ENCODE peak calls at places on chromosome X, in eight cellular contexts. One of them, this sample, is unnamed.

GRCh38 chrX:13180807-13181206 is 136.4 kb upstream of the FAM9C start:
- DNase-seq in type B pancreatic cell: no peak
- DNase-seq in cardiac muscle cell: peak; percentile 82
- DNase-seq in lower lobe of right lung: no peak
- DNase-seq in HFFc6: peak; percentile 45
- DNase-seq in psoas muscle: no peak
- DNase-seq in AG10803: peak; percentile 64
- DNase-seq in osteocyte: no peak
- DNase-seq in this sample: no peak

GRCh38 chrX:105823092-105823454 is 734 bp downstream of the NRK start:
- DNase-seq in psoas muscle: no peak
- DNase-seq in AG10803: no peak
- DNase-seq in type B pancreatic cell: no peak
- DNase-seq in osteocyte: no peak
- DNase-seq in cardiac muscle cell: no peak
- DNase-seq in HFFc6: no peak
- DNase-seq in lower lobe of right lung: no peak
- DNase-seq in this sample: no peak

GRCh38 chrX:154002215-154002719 is 17.4 kb downstream of the IRAK1 start:
- DNase-seq in lower lobe of right lung: peak; percentile 70
- DNase-seq in cardiac muscle cell: peak; percentile 44
- DNase-seq in type B pancreatic cell: no peak
- DNase-seq in osteocyte: no peak
- DNase-seq in HFFc6: peak; percentile 25
- DNase-seq in AG10803: peak; percentile 86
- DNase-seq in psoas muscle: peak; percentile 50
- DNase-seq in this sample: peak; percentile 81

GRCh38 chrX:154121207-154121606 is 22.8 kb upstream of the OPN1LW start:
- DNase-seq in type B pancreatic cell: no peak
- DNase-seq in AG10803: no peak
- DNase-seq in psoas muscle: no peak
- DNase-seq in HFFc6: no peak
- DNase-seq in lower lobe of right lung: no peak
- DNase-seq in cardiac muscle cell: no peak
- DNase-seq in osteocyte: no peak
- DNase-seq in this sample: no peak

GRCh38 chrX:36963852-36964251 is 44.3 kb upstream of the FAM47C start:
- DNase-seq in osteocyte: no peak
- DNase-seq in AG10803: no peak
- DNase-seq in HFFc6: no peak
- DNase-seq in lower lobe of right lung: no peak
- DNase-seq in cardiac muscle cell: no peak
- DNase-seq in psoas muscle: no peak
- DNase-seq in type B pancreatic cell: no peak
- DNase-seq in this sample: no peak

GRCh38 chrX:13774696-13775095 is 40.1 kb downstream of the OFD1 start:
- DNase-seq in cardiac muscle cell: no peak
- DNase-seq in psoas muscle: no peak
- DNase-seq in AG10803: no peak
- DNase-seq in HFFc6: no peak
- DNase-seq in lower lobe of right lung: no peak
- DNase-seq in type B pancreatic cell: no peak
- DNase-seq in osteocyte: no peak
- DNase-seq in this sample: no peak

GRCh38 chrX:46805270-46805669 is 31.6 kb upstream of the RP2 start:
- DNase-seq in AG10803: no peak
- DNase-seq in lower lobe of right lung: no peak
- DNase-seq in HFFc6: no peak
- DNase-seq in cardiac muscle cell: no peak
- DNase-seq in osteocyte: no peak
- DNase-seq in psoas muscle: no peak
- DNase-seq in type B pancreatic cell: no peak
- DNase-seq in this sample: no peak

GRCh38 chrX:74248889-74249288 is 55.1 kb upstream of the ZCCHC13 start:
- DNase-seq in osteocyte: no peak
- DNase-seq in psoas muscle: no peak
- DNase-seq in AG10803: peak; percentile 8
- DNase-seq in type B pancreatic cell: no peak
- DNase-seq in lower lobe of right lung: no peak
- DNase-seq in HFFc6: no peak
- DNase-seq in cardiac muscle cell: peak; percentile 52
- DNase-seq in this sample: no peak

GRCh38 chrX:140342410-140342809 is 162.5 kb downstream of the SOX3 start:
- DNase-seq in type B pancreatic cell: no peak
- DNase-seq in osteocyte: no peak
- DNase-seq in cardiac muscle cell: no peak
- DNase-seq in psoas muscle: no peak
- DNase-seq in AG10803: no peak
- DNase-seq in HFFc6: no peak
- DNase-seq in lower lobe of right lung: no peak
- DNase-seq in this sample: no peak

GRCh38 chrX:11210397-11210796 is 82.8 kb upstream of the AMELX start:
- DNase-seq in psoas muscle: no peak
- DNase-seq in AG10803: peak; percentile 41
- DNase-seq in cardiac muscle cell: peak; percentile 10
- DNase-seq in osteocyte: no peak
- DNase-seq in type B pancreatic cell: no peak
- DNase-seq in lower lobe of right lung: no peak
- DNase-seq in HFFc6: no peak
- DNase-seq in this sample: no peak

GRCh38 chrX:13078739-13079444 is 34.5 kb upstream of the FAM9C start:
- DNase-seq in AG10803: peak; percentile 84
- DNase-seq in type B pancreatic cell: no peak
- DNase-seq in psoas muscle: peak; percentile 26
- DNase-seq in cardiac muscle cell: peak; percentile 85
- DNase-seq in osteocyte: peak; percentile 87
- DNase-seq in lower lobe of right lung: no peak
- DNase-seq in HFFc6: peak; percentile 60
- DNase-seq in this sample: peak; percentile 48

GRCh38 chrX:65993915-65994460 is 45.9 kb downstream of the VSIG4 start:
- DNase-seq in lower lobe of right lung: no peak
- DNase-seq in type B pancreatic cell: no peak
- DNase-seq in psoas muscle: no peak
- DNase-seq in HFFc6: no peak
- DNase-seq in AG10803: no peak
- DNase-seq in osteocyte: no peak
- DNase-seq in cardiac muscle cell: no peak
- DNase-seq in this sample: no peak

GRCh38 chrX:65997978-65998717 is 41.7 kb downstream of the VSIG4 start:
- DNase-seq in osteocyte: no peak
- DNase-seq in AG10803: no peak
- DNase-seq in lower lobe of right lung: peak; percentile 54
- DNase-seq in type B pancreatic cell: no peak
- DNase-seq in cardiac muscle cell: no peak
- DNase-seq in HFFc6: no peak
- DNase-seq in psoas muscle: no peak
- DNase-seq in this sample: peak; percentile 80

GRCh38 chrX:65993332-65993731 is 46.5 kb downstream of the VSIG4 start:
- DNase-seq in cardiac muscle cell: no peak
- DNase-seq in osteocyte: no peak
- DNase-seq in lower lobe of right lung: no peak
- DNase-seq in AG10803: no peak
- DNase-seq in psoas muscle: no peak
- DNase-seq in type B pancreatic cell: no peak
- DNase-seq in HFFc6: no peak
- DNase-seq in this sample: no peak

GRCh38 chrX:65990702-65991101 is 49.2 kb downstream of the VSIG4 start:
- DNase-seq in psoas muscle: no peak
- DNase-seq in HFFc6: no peak
- DNase-seq in osteocyte: no peak
- DNase-seq in cardiac muscle cell: no peak
- DNase-seq in AG10803: no peak
- DNase-seq in lower lobe of right lung: no peak
- DNase-seq in type B pancreatic cell: no peak
- DNase-seq in this sample: no peak

GRCh38 chrX:65994519-65995501 is 45.1 kb downstream of the VSIG4 start:
- DNase-seq in psoas muscle: no peak
- DNase-seq in HFFc6: no peak
- DNase-seq in cardiac muscle cell: no peak
- DNase-seq in type B pancreatic cell: no peak
- DNase-seq in lower lobe of right lung: no peak
- DNase-seq in osteocyte: no peak
- DNase-seq in AG10803: no peak
- DNase-seq in this sample: no peak
- TF ChIP-seq CTCF in psoas muscle: no peak
- TF ChIP-seq CTCF in HFFc6: no peak
- TF ChIP-seq CTCF in cardiac muscle cell: no peak
- TF ChIP-seq CTCF in type B pancreatic cell: no peak
- TF ChIP-seq CTCF in lower lobe of right lung: no peak
- TF ChIP-seq CTCF in osteocyte: no peak
- TF ChIP-seq CTCF in AG10803: no peak
- TF ChIP-seq CTCF in this sample: no peak

GRCh38 chrX:119194631-119195030 is 41.5 kb upstream of the PGRMC1 start:
- DNase-seq in psoas muscle: no peak
- DNase-seq in type B pancreatic cell: no peak
- DNase-seq in HFFc6: peak; percentile 3
- DNase-seq in lower lobe of right lung: no peak
- DNase-seq in AG10803: peak; percentile 48
- DNase-seq in osteocyte: no peak
- DNase-seq in cardiac muscle cell: peak; percentile 57
- DNase-seq in this sample: no peak
- TF ChIP-seq CTCF in psoas muscle: no peak
- TF ChIP-seq CTCF in type B pancreatic cell: peak; percentile 27
- TF ChIP-seq CTCF in HFFc6: peak; percentile 46
- TF ChIP-seq CTCF in lower lobe of right lung: no peak
- TF ChIP-seq CTCF in AG10803: peak; percentile 53
- TF ChIP-seq CTCF in osteocyte: no peak
- TF ChIP-seq CTCF in cardiac muscle cell: peak; percentile 41
- TF ChIP-seq CTCF in this sample: no peak

DNA sequence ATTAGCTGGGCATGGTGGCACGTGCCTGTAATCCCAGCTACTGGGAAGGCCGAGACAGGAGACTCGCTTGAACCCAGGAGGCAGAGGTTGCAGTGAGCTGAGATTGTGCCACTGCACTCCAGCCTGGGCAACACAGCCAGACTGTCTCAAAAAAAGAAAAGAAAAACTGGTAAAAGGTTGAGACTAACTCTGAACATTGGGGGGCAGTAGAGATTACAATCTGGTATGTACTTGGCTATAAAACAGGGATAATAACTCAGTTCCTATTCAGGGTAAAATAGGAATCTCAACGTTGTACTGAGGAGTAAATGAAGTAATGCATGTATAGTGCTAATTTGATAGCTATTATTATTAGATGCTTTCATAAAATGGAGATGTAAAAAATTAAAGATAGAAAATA is 12.5 kb upstream of the KLF8 start:
- DNase-seq in HFFc6: no peak
- DNase-seq in type B pancreatic cell: no peak
- DNase-seq in osteocyte: no peak
- DNase-seq in cardiac muscle cell: peak; percentile 2
- DNase-seq in lower lobe of right lung: no peak
- DNase-seq in AG10803: no peak
- DNase-seq in psoas muscle: no peak
- DNase-seq in this sample: no peak
- TF ChIP-seq CTCF in HFFc6: no peak
- TF ChIP-seq CTCF in type B pancreatic cell: peak; percentile 31
- TF ChIP-seq CTCF in osteocyte: no peak
- TF ChIP-seq CTCF in cardiac muscle cell: no peak
- TF ChIP-seq CTCF in lower lobe of right lung: peak; percentile 30
- TF ChIP-seq CTCF in AG10803: peak; percentile 19
- TF ChIP-seq CTCF in psoas muscle: peak; percentile 17
- TF ChIP-seq CTCF in this sample: no peak

GRCh38 chrX:132482632-132483031 is 6.2 kb downstream of the MBNL3 start:
- DNase-seq in osteocyte: no peak
- DNase-seq in psoas muscle: no peak
- DNase-seq in cardiac muscle cell: no peak
- DNase-seq in lower lobe of right lung: no peak
- DNase-seq in HFFc6: no peak
- DNase-seq in AG10803: no peak
- DNase-seq in type B pancreatic cell: no peak
- DNase-seq in this sample: no peak
- TF ChIP-seq CTCF in osteocyte: no peak
- TF ChIP-seq CTCF in psoas muscle: no peak
- TF ChIP-seq CTCF in cardiac muscle cell: no peak
- TF ChIP-seq CTCF in lower lobe of right lung: no peak
- TF ChIP-seq CTCF in HFFc6: no peak
- TF ChIP-seq CTCF in AG10803: no peak
- TF ChIP-seq CTCF in type B pancreatic cell: no peak
- TF ChIP-seq CTCF in this sample: no peak